ENCODE peak calls at places on chromosomes 16 and 17, in ten cellular contexts. L is cardiac muscle cell; F is tibial nerve; G is CD8-positive, alpha-beta memory T cell; T is left lung; M is kidney; E is naive thymus-derived CD4-positive, alpha-beta T cell; K is breast epithelium; U is substantia nigra; Z is thoracic aorta. J is an unnamed sample.
A peak's percentile ranks its signal among the peaks of the same experiment; 100 is the strongest.

GRCh38 chr17:29256735-29257466 is 10.2 kb downstream of the CRYBA1 start:
- DNase-seq in M (no peak), E (no peak), U (no peak), F (no peak), G (no peak), T (no peak), K (no peak), L (no peak), Z (no peak), J (no peak)

GRCh38 chr16:24748242-24748641 is 18.8 kb downstream of the TNRC6A start:
- DNase-seq in K (no peak), M (no peak), G (no peak), U (no peak), Z (peak; percentile 55), L (no peak), T (no peak), E (no peak), F (no peak), J (no peak)

GRCh38 chr16:8621572-8622314 is at the start of gene METTL22:
- DNase-seq in F (peak; percentile 76), K (peak; percentile 84), L (peak; percentile 95), Z (peak; percentile 53), E (peak; percentile 97), M (peak; percentile 96), G (peak; percentile 91), T (peak; percentile 91), U (peak; percentile 74), J (peak; percentile 91)

GRCh38 chr16:76729525-76729924 is 452.3 kb downstream of the CNTNAP4 start:
- DNase-seq in K (no peak), Z (no peak), E (no peak), F (no peak), U (no peak), G (no peak), T (no peak), M (no peak), L (no peak), J (no peak)

GRCh38 chr17:59219992-59220327 is 351 bp upstream of the GDPD1 start:
- DNase-seq in E (no peak), Z (no peak), T (no peak), F (no peak), M (no peak), L (no peak), U (no peak), G (no peak), K (no peak), J (no peak)

GRCh38 chr16:3841729-3842508 is 38.6 kb downstream of the CREBBP start:
- DNase-seq in E (no peak), U (no peak), F (no peak), M (no peak), K (no peak), Z (no peak), L (no peak), G (no peak), T (no peak), J (no peak)

GRCh38 chr17:28898261-28898955 is 875 bp upstream of the FLOT2 start:
- DNase-seq in U (no peak), T (no peak), L (no peak), G (no peak), K (no peak), M (no peak), E (no peak), Z (no peak), F (no peak), J (no peak)

GRCh38 chr17:13539421-13539820 is 62.3 kb downstream of the HS3ST3A1 start:
- DNase-seq in G (no peak), E (no peak), F (no peak), U (no peak), Z (no peak), K (no peak), L (no peak), T (no peak), M (no peak), J (no peak)

GRCh38 chr17:77131919-77132318 is 8.8 kb upstream of the SEC14L1 start:
- DNase-seq in K (no peak), E (no peak), U (no peak), T (no peak), G (no peak), F (no peak), Z (no peak), M (peak; percentile 13), L (no peak), J (no peak)

GRCh38 chr17:77127735-77128361 is 12.9 kb upstream of the SEC14L1 start:
- DNase-seq in L (no peak), M (peak; percentile 91), T (peak; percentile 77), K (peak; percentile 65), F (peak; percentile 44), Z (no peak), G (peak; percentile 44), E (peak; percentile 46), U (no peak), J (no peak)

GRCh38 chr17:77128895-77129567 is 11.7 kb upstream of the SEC14L1 start:
- DNase-seq in G (no peak), E (no peak), K (no peak), F (no peak), T (no peak), L (no peak), M (no peak), U (no peak), Z (no peak), J (no peak)

GRCh38 chr17:77130521-77130920 is 10.2 kb upstream of the SEC14L1 start:
- DNase-seq in G (no peak), T (no peak), Z (no peak), L (no peak), F (no peak), E (no peak), U (no peak), K (no peak), M (peak; percentile 8), J (no peak)

DNA sequence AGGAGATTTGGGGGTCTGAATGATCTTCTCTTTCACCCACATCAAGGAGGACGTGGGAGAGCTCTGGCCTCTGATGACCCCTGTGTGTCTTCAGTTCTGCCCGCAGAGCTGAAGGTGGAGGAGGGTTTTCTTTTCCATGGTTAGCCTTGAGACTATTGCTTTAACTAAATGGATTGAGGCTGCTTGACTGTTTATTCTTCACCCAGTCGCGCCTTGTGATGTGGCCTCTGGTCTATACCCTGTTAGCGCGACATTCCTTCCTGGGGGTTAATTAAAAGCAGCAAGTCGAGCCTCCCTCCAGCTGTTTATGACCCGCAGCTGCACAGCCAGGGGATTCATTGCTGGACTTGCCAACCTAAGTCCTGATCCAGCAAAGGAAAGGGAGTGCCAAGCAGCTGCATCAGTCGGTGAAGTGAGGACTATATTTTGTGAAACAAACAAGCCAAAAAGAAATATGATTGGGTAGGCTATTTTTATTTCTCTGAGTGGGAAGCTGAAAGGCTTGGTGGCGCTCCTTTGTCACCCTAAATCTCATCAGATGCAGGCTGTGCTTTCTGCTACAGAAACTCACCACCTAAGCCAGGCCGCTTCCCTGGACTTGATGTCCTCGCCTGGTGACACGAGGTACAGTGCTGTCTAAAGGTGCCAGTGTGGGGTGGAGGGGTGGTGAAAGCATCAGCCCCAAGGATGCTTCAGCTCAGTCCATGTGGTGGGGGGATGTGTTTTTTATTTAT is 11.0 kb upstream of the SEC14L1 start:
- DNase-seq in Z (no peak), F (no peak), T (no peak), L (no peak), E (no peak), M (peak; percentile 37), K (no peak), G (no peak), U (no peak), J (no peak)
- H3K27ac ChIP-seq in Z (peak overlapping the region; percentile 34), F (peak overlapping the region; percentile 81), T (peak overlapping the region; percentile 79), L (no peak overlapping the region), E (no peak overlapping the region), M (peak overlapping the region; percentile 94), K (peak overlapping the region; percentile 80), G (no peak overlapping the region), U (peak overlapping the region; percentile 42), J (no peak overlapping the region)

GRCh38 chr16:88309174-88309904 is 73.4 kb upstream of the ZNF469 start:
- DNase-seq in M (peak; percentile 51), G (no peak), K (no peak), L (no peak), T (no peak), E (no peak), U (no peak), F (no peak), Z (no peak), J (no peak)

GRCh38 chr16:88306411-88306810 is 76.3 kb upstream of the ZNF469 start:
- DNase-seq in L (no peak), T (no peak), F (no peak), U (no peak), Z (no peak), M (peak; percentile 31), K (no peak), E (no peak), G (no peak), J (no peak)

GRCh38 chr16:88305176-88305575 is 77.6 kb upstream of the ZNF469 start:
- DNase-seq in G (no peak), E (no peak), Z (no peak), M (peak; percentile 22), U (no peak), T (no peak), F (no peak), L (no peak), K (no peak), J (no peak)

GRCh38 chr16:88308441-88309173 is 74.2 kb upstream of the ZNF469 start:
- DNase-seq in K (no peak), U (no peak), E (no peak), Z (no peak), G (no peak), L (no peak), T (no peak), M (no peak), F (no peak), J (no peak)

DNA sequence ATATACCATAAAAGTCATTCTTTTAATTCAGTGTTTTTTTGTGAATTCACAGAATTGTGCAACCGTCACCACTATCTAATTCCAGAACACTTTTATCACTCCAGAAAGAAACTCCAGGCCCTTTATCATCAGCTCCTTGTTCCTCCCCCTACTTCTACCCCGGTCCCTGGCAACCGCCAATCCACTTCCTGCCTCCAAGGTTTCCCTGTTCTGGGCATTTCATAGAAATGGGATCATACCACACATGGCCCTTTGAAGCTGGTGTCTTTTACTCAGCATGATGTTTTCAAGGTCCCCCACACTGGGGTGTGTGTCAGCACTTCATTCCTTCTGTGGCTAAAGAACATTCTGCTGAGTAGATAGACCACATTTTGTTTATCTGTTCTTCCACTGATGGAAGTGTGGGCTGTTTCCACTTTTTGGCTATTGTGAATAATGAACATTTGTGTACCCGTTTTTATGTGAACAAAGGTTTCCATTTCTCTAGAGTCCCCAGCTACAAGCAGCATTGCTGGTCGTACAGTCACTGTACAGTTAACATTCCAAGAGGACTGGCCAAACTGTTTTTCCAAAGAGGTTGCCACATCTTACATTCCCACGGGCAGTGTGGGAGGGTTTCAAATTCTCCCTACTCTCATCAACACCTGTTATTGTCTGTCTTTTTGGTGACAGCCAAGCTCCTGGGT is 75.8 kb upstream of the ZNF469 start:
- DNase-seq in K (no peak), M (peak; percentile 8), L (no peak), E (no peak), F (no peak), G (no peak), T (no peak), U (no peak), Z (no peak), J (no peak)
- H3K27ac ChIP-seq in K (no peak overlapping the region), M (no peak overlapping the region), L (no peak overlapping the region), E (no peak overlapping the region), F (peak overlapping the region; percentile 33), G (no peak overlapping the region), T (peak overlapping the region; percentile 41), U (no peak overlapping the region), Z (peak overlapping the region; percentile 46), J (no peak overlapping the region)

GRCh38 chr16:10777356-10777755 is 33.7 kb downstream of the NUBP1 start:
- DNase-seq in K (no peak), G (no peak), U (no peak), L (no peak), F (no peak), M (no peak), Z (no peak), E (no peak), T (no peak), J (no peak)

GRCh38 chr16:10780628-10781027 is 37.0 kb downstream of the NUBP1 start:
- DNase-seq in G (no peak), L (no peak), M (no peak), F (no peak), Z (no peak), U (no peak), E (no peak), T (no peak), K (no peak), J (no peak)

GRCh38 chr16:10770907-10771306 is 27.3 kb downstream of the NUBP1 start:
- DNase-seq in E (no peak), L (no peak), K (no peak), T (no peak), Z (no peak), G (no peak), U (no peak), M (no peak), F (no peak), J (no peak)

GRCh38 chr16:10776280-10776679 is 32.6 kb downstream of the NUBP1 start:
- DNase-seq in Z (no peak), T (no peak), L (no peak), K (no peak), E (no peak), M (no peak), F (no peak), G (no peak), U (no peak), J (no peak)
- H3K27ac ChIP-seq in Z (no peak overlapping the region), T (no peak overlapping the region), L (no peak overlapping the region), K (no peak overlapping the region), E (no peak overlapping the region), M (no peak overlapping the region), F (no peak overlapping the region), G (no peak overlapping the region), U (no peak overlapping the region), J (no peak overlapping the region)

DNA sequence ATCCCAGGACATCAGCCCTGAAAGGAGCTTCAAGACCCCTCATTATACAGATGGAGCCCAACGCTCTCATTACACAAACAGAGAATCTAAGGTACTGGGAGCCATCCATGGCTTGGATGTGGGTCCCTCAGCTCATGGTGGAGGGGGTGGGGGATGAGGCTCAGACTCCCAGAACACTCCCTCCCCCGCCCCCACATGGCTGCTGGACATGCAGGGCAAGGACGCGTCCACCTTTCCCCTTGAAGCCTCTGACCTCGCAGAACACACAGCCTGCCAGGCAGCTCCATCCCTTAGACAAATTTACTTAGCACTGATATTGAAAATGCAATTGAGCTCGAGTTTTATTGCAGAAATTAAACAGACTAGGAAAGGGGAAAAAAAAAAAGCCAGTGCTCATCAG is 203.9 kb downstream of the ZNF423 start:
- DNase-seq in K (no peak), T (no peak), E (no peak), M (no peak), U (no peak), L (no peak), F (no peak), G (no peak), Z (no peak), J (no peak)
- H3K27ac ChIP-seq in K (peak overlapping the region; percentile 79), T (no peak overlapping the region), E (no peak overlapping the region), M (no peak overlapping the region), U (no peak overlapping the region), L (no peak overlapping the region), F (peak overlapping the region; percentile 89), G (no peak overlapping the region), Z (peak overlapping the region; percentile 29), J (no peak overlapping the region)